ENCODE peak calls at places on chromosomes 5 and 9, in nine cellular contexts. One of them, this sample, is unnamed.
A peak's percentile ranks its signal among the peaks of the same experiment; 100 is the strongest.

GRCh38 chr5:68653471-68653870 is 437.9 kb downstream of the PIK3R1 start:
- DNase-seq in CD8-positive, alpha-beta T cell: no peak
- DNase-seq in astrocyte of the spinal cord: no peak
- DNase-seq in AG04449: no peak
- DNase-seq in psoas muscle: no peak
- DNase-seq in left ventricle myocardium inferior: no peak
- DNase-seq in gastrocnemius medialis: no peak
- DNase-seq in GM12865: no peak
- DNase-seq in heart right ventricle: no peak
- DNase-seq in this sample: no peak

GRCh38 chr9:94298949-94299599 is 29.4 kb downstream of the NUTM2F start:
- DNase-seq in heart right ventricle: no peak
- DNase-seq in GM12865: no peak
- DNase-seq in astrocyte of the spinal cord: no peak
- DNase-seq in CD8-positive, alpha-beta T cell: no peak
- DNase-seq in left ventricle myocardium inferior: no peak
- DNase-seq in gastrocnemius medialis: no peak
- DNase-seq in AG04449: no peak
- DNase-seq in psoas muscle: no peak
- DNase-seq in this sample: no peak

GRCh38 chr9:137293482-137294090 is 8.5 kb downstream of the NRARP start:
- DNase-seq in heart right ventricle: no peak
- DNase-seq in AG04449: no peak
- DNase-seq in gastrocnemius medialis: no peak
- DNase-seq in GM12865: no peak
- DNase-seq in astrocyte of the spinal cord: no peak
- DNase-seq in psoas muscle: no peak
- DNase-seq in CD8-positive, alpha-beta T cell: no peak
- DNase-seq in left ventricle myocardium inferior: no peak
- DNase-seq in this sample: no peak

GRCh38 chr5:112930082-112930344 is 8.0 kb upstream of the REEP5 start:
- DNase-seq in GM12865: peak; percentile 90
- DNase-seq in AG04449: no peak
- DNase-seq in psoas muscle: no peak
- DNase-seq in left ventricle myocardium inferior: no peak
- DNase-seq in astrocyte of the spinal cord: no peak
- DNase-seq in CD8-positive, alpha-beta T cell: no peak
- DNase-seq in heart right ventricle: no peak
- DNase-seq in gastrocnemius medialis: no peak
- DNase-seq in this sample: peak; percentile 83

GRCh38 chr9:33719581-33720374 is 75.6 kb upstream of the PRSS3 start:
- DNase-seq in heart right ventricle: no peak
- DNase-seq in gastrocnemius medialis: no peak
- DNase-seq in AG04449: no peak
- DNase-seq in astrocyte of the spinal cord: no peak
- DNase-seq in GM12865: peak; percentile 56
- DNase-seq in left ventricle myocardium inferior: peak; percentile 15
- DNase-seq in psoas muscle: no peak
- DNase-seq in CD8-positive, alpha-beta T cell: peak; percentile 60
- DNase-seq in this sample: no peak

GRCh38 chr5:181108578-181109165 is 22.3 kb downstream of the OR2V1 start:
- DNase-seq in left ventricle myocardium inferior: no peak
- DNase-seq in GM12865: no peak
- DNase-seq in AG04449: no peak
- DNase-seq in heart right ventricle: no peak
- DNase-seq in gastrocnemius medialis: no peak
- DNase-seq in astrocyte of the spinal cord: no peak
- DNase-seq in CD8-positive, alpha-beta T cell: no peak
- DNase-seq in psoas muscle: no peak
- DNase-seq in this sample: no peak

GRCh38 chr5:56175465-56175864 is 57.7 kb downstream of the ANKRD55 start:
- DNase-seq in GM12865: no peak
- DNase-seq in heart right ventricle: no peak
- DNase-seq in psoas muscle: no peak
- DNase-seq in astrocyte of the spinal cord: peak; percentile 75
- DNase-seq in gastrocnemius medialis: no peak
- DNase-seq in AG04449: peak; percentile 42
- DNase-seq in CD8-positive, alpha-beta T cell: no peak
- DNase-seq in left ventricle myocardium inferior: no peak
- DNase-seq in this sample: no peak

GRCh38 chr9:5951686-5952211 is 61.1 kb downstream of the MLANA start:
- DNase-seq in heart right ventricle: no peak
- DNase-seq in astrocyte of the spinal cord: peak; percentile 10
- DNase-seq in gastrocnemius medialis: no peak
- DNase-seq in GM12865: no peak
- DNase-seq in psoas muscle: no peak
- DNase-seq in AG04449: peak; percentile 16
- DNase-seq in left ventricle myocardium inferior: no peak
- DNase-seq in CD8-positive, alpha-beta T cell: no peak
- DNase-seq in this sample: no peak

GRCh38 chr5:170141636-170142035 is 35.9 kb downstream of the FOXI1 start:
- DNase-seq in astrocyte of the spinal cord: no peak
- DNase-seq in left ventricle myocardium inferior: no peak
- DNase-seq in GM12865: no peak
- DNase-seq in gastrocnemius medialis: no peak
- DNase-seq in AG04449: no peak
- DNase-seq in heart right ventricle: no peak
- DNase-seq in psoas muscle: no peak
- DNase-seq in CD8-positive, alpha-beta T cell: no peak
- DNase-seq in this sample: no peak

GRCh38 chr5:133530270-133530669 is 82.1 kb downstream of the FSTL4 start:
- DNase-seq in CD8-positive, alpha-beta T cell: no peak
- DNase-seq in left ventricle myocardium inferior: no peak
- DNase-seq in AG04449: no peak
- DNase-seq in psoas muscle: no peak
- DNase-seq in heart right ventricle: no peak
- DNase-seq in GM12865: no peak
- DNase-seq in astrocyte of the spinal cord: no peak
- DNase-seq in gastrocnemius medialis: no peak
- DNase-seq in this sample: no peak

GRCh38 chr5:62886603-62887315 is 308.1 kb downstream of the LRRC70 start:
- DNase-seq in heart right ventricle: no peak
- DNase-seq in astrocyte of the spinal cord: peak; percentile 18
- DNase-seq in AG04449: no peak
- DNase-seq in left ventricle myocardium inferior: no peak
- DNase-seq in gastrocnemius medialis: no peak
- DNase-seq in GM12865: no peak
- DNase-seq in CD8-positive, alpha-beta T cell: no peak
- DNase-seq in psoas muscle: no peak
- DNase-seq in this sample: no peak

GRCh38 chr9:77883846-77884771 is 147.5 kb downstream of the GNAQ start:
- DNase-seq in gastrocnemius medialis: no peak
- DNase-seq in left ventricle myocardium inferior: no peak
- DNase-seq in AG04449: no peak
- DNase-seq in CD8-positive, alpha-beta T cell: no peak
- DNase-seq in GM12865: no peak
- DNase-seq in psoas muscle: no peak
- DNase-seq in heart right ventricle: no peak
- DNase-seq in astrocyte of the spinal cord: peak; percentile 63
- DNase-seq in this sample: no peak

GRCh38 chr9:73151653-73152382 is at the start of gene ANXA1:
- DNase-seq in left ventricle myocardium inferior: no peak
- DNase-seq in astrocyte of the spinal cord: peak; percentile 93
- DNase-seq in CD8-positive, alpha-beta T cell: no peak
- DNase-seq in psoas muscle: no peak
- DNase-seq in heart right ventricle: no peak
- DNase-seq in GM12865: no peak
- DNase-seq in AG04449: peak; percentile 41
- DNase-seq in gastrocnemius medialis: no peak
- DNase-seq in this sample: no peak

GRCh38 chr9:138112090-138112748 is 234.6 kb downstream of the CACNA1B start:
- DNase-seq in AG04449: no peak
- DNase-seq in heart right ventricle: no peak
- DNase-seq in CD8-positive, alpha-beta T cell: peak; percentile 23
- DNase-seq in psoas muscle: no peak
- DNase-seq in gastrocnemius medialis: no peak
- DNase-seq in astrocyte of the spinal cord: no peak
- DNase-seq in GM12865: no peak
- DNase-seq in left ventricle myocardium inferior: no peak
- DNase-seq in this sample: no peak

GRCh38 chr5:132487841-132488555 is 2.6 kb downstream of the IRF1 start:
- DNase-seq in psoas muscle: no peak
- DNase-seq in left ventricle myocardium inferior: peak; percentile 3
- DNase-seq in astrocyte of the spinal cord: no peak
- DNase-seq in CD8-positive, alpha-beta T cell: peak; percentile 48
- DNase-seq in gastrocnemius medialis: peak; percentile 1
- DNase-seq in GM12865: peak; percentile 48
- DNase-seq in heart right ventricle: no peak
- DNase-seq in AG04449: no peak
- DNase-seq in this sample: no peak

GRCh38 chr5:143985832-143986485 is 174.0 kb downstream of the HMHB1 start:
- DNase-seq in CD8-positive, alpha-beta T cell: no peak
- DNase-seq in psoas muscle: no peak
- DNase-seq in heart right ventricle: no peak
- DNase-seq in GM12865: no peak
- DNase-seq in gastrocnemius medialis: no peak
- DNase-seq in astrocyte of the spinal cord: peak; percentile 27
- DNase-seq in left ventricle myocardium inferior: no peak
- DNase-seq in AG04449: peak; percentile 34
- DNase-seq in this sample: no peak

GRCh38 chr9:110050925-110051355 is 157.0 kb downstream of the C9orf152 start:
- DNase-seq in GM12865: peak; percentile 82
- DNase-seq in AG04449: peak; percentile 89
- DNase-seq in left ventricle myocardium inferior: no peak
- DNase-seq in gastrocnemius medialis: no peak
- DNase-seq in astrocyte of the spinal cord: peak; percentile 92
- DNase-seq in heart right ventricle: no peak
- DNase-seq in CD8-positive, alpha-beta T cell: no peak
- DNase-seq in psoas muscle: no peak
- DNase-seq in this sample: peak; percentile 56

GRCh38 chr5:57715296-57715695 is 232.7 kb upstream of the ACTBL2 start:
- DNase-seq in heart right ventricle: no peak
- DNase-seq in psoas muscle: no peak
- DNase-seq in gastrocnemius medialis: no peak
- DNase-seq in AG04449: no peak
- DNase-seq in astrocyte of the spinal cord: no peak
- DNase-seq in CD8-positive, alpha-beta T cell: no peak
- DNase-seq in GM12865: no peak
- DNase-seq in left ventricle myocardium inferior: no peak
- DNase-seq in this sample: no peak

DNA sequence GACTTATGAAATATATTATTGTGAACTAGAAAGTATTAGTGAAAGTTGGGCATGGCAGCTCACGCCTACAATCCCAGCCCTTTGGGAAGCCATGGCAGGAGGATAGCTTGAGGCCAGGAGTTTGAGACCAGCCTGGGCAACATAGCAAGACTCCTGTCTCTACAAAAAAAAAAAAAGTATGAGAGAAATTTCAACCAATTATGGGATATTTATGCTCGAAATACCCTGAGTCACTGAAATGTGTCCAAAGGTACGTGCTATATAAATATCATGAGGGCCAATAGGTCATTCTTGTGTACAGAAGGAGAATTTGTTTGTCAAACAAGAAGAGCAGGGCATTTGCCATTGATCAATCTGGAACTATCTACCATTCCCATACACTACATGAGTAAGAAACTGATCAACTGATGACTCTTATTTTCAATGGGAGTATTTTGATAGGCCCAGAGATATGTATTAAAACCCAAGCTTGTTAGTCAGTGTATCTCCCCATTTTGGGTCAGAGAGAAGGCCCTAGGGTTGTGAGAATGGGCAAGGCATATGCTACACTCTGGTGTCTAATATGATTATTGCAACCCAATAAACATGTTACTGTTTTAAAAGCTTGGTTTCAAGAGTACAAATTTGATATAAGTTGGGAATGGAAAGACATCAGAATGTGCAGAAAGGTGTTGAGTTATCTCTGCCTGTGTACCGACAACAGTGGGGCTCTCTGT is 21.7 kb upstream of the HOMER1 start:
- DNase-seq in left ventricle myocardium inferior: no peak
- DNase-seq in astrocyte of the spinal cord: no peak
- DNase-seq in CD8-positive, alpha-beta T cell: no peak
- DNase-seq in heart right ventricle: no peak
- DNase-seq in gastrocnemius medialis: no peak
- DNase-seq in GM12865: no peak
- DNase-seq in psoas muscle: no peak
- DNase-seq in AG04449: no peak
- DNase-seq in this sample: no peak
- TF ChIP-seq CTCF in left ventricle myocardium inferior: peak; percentile 56
- TF ChIP-seq CTCF in astrocyte of the spinal cord: no peak
- TF ChIP-seq CTCF in CD8-positive, alpha-beta T cell: peak; percentile 28
- TF ChIP-seq CTCF in heart right ventricle: peak; percentile 49
- TF ChIP-seq CTCF in gastrocnemius medialis: peak; percentile 22
- TF ChIP-seq CTCF in GM12865: no peak
- TF ChIP-seq CTCF in psoas muscle: peak; percentile 13
- TF ChIP-seq CTCF in AG04449: no peak
- TF ChIP-seq CTCF in this sample: no peak

GRCh38 chr5:120779674-120780073 is 315.6 kb downstream of the PRR16 start:
- DNase-seq in heart right ventricle: no peak
- DNase-seq in GM12865: no peak
- DNase-seq in CD8-positive, alpha-beta T cell: no peak
- DNase-seq in psoas muscle: no peak
- DNase-seq in gastrocnemius medialis: no peak
- DNase-seq in left ventricle myocardium inferior: no peak
- DNase-seq in astrocyte of the spinal cord: peak; percentile 16
- DNase-seq in AG04449: no peak
- DNase-seq in this sample: no peak
- H3K4me3 ChIP-seq in heart right ventricle: no peak overlapping the region
- H3K4me3 ChIP-seq in GM12865: no peak overlapping the region
- H3K4me3 ChIP-seq in CD8-positive, alpha-beta T cell: no peak overlapping the region
- H3K4me3 ChIP-seq in psoas muscle: no peak overlapping the region
- H3K4me3 ChIP-seq in gastrocnemius medialis: peak overlapping the region; percentile 13
- H3K4me3 ChIP-seq in left ventricle myocardium inferior: no peak overlapping the region
- H3K4me3 ChIP-seq in astrocyte of the spinal cord: no peak overlapping the region
- H3K4me3 ChIP-seq in AG04449: no peak overlapping the region
- H3K4me3 ChIP-seq in this sample: no peak overlapping the region

GRCh38 chr9:95574176-95574575 is 57.4 kb upstream of the PTCH1 start:
- DNase-seq in CD8-positive, alpha-beta T cell: no peak
- DNase-seq in AG04449: no peak
- DNase-seq in heart right ventricle: no peak
- DNase-seq in GM12865: no peak
- DNase-seq in left ventricle myocardium inferior: no peak
- DNase-seq in psoas muscle: no peak
- DNase-seq in gastrocnemius medialis: no peak
- DNase-seq in astrocyte of the spinal cord: no peak
- DNase-seq in this sample: no peak
- TF ChIP-seq CTCF in CD8-positive, alpha-beta T cell: no peak
- TF ChIP-seq CTCF in AG04449: no peak
- TF ChIP-seq CTCF in heart right ventricle: no peak
- TF ChIP-seq CTCF in GM12865: peak; percentile 2
- TF ChIP-seq CTCF in left ventricle myocardium inferior: peak; percentile 15
- TF ChIP-seq CTCF in psoas muscle: no peak
- TF ChIP-seq CTCF in gastrocnemius medialis: no peak
- TF ChIP-seq CTCF in astrocyte of the spinal cord: no peak
- TF ChIP-seq CTCF in this sample: peak; percentile 36

DNA sequence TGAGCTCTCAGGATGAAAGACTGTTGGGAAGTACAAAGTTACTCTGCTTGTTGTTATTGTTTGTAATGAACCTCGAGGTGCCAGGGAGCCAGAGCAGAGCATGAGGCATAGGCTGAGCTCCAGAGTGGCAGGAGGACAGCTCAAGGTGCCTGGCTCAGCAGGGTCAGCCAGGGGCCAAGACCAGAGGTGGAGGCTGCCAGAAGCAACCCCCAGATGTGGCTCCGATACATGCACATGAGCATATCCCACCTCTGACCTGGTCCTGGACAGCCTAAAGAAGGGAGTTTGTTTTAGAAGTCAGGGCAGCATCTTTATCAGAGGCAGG is 105.6 kb downstream of the PSD2 start:
- DNase-seq in left ventricle myocardium inferior: no peak
- DNase-seq in astrocyte of the spinal cord: no peak
- DNase-seq in AG04449: no peak
- DNase-seq in psoas muscle: no peak
- DNase-seq in heart right ventricle: no peak
- DNase-seq in gastrocnemius medialis: no peak
- DNase-seq in GM12865: no peak
- DNase-seq in CD8-positive, alpha-beta T cell: no peak
- DNase-seq in this sample: no peak
- H3K4me3 ChIP-seq in left ventricle myocardium inferior: no peak overlapping the region
- H3K4me3 ChIP-seq in astrocyte of the spinal cord: no peak overlapping the region
- H3K4me3 ChIP-seq in AG04449: no peak overlapping the region
- H3K4me3 ChIP-seq in psoas muscle: no peak overlapping the region
- H3K4me3 ChIP-seq in heart right ventricle: no peak overlapping the region
- H3K4me3 ChIP-seq in gastrocnemius medialis: no peak overlapping the region
- H3K4me3 ChIP-seq in GM12865: no peak overlapping the region
- H3K4me3 ChIP-seq in CD8-positive, alpha-beta T cell: no peak overlapping the region
- H3K4me3 ChIP-seq in this sample: no peak overlapping the region

This sample was measured in GM12864.